ENCODE peak calls at places on chromosomes 1 and 21, in ten cellular contexts. J is T-helper 2 cell; F is GOT3; R is brain pericyte; D is uterus; P is CD8-positive, alpha-beta T cell; I is astrocyte; V is A549; Z is neural crest cell; H is hypothalamus. N is an unnamed sample.

GRCh38 chr1:71424536-71424935 is 343.7 kb upstream of the ZRANB2 start:
- DNase-seq in D (no peak), F (no peak), P (no peak), I (no peak), R (no peak), J (no peak), Z (no peak), H (no peak), V (no peak), N (no peak)

GRCh38 chr1:108747128-108747827 is 804 bp downstream of the STXBP3 start:
- DNase-seq in Z (peak), I (peak), J (peak), V (peak), H (peak), D (peak), P (no peak), F (no peak), R (peak), N (peak)

GRCh38 chr1:10665226-10665625 is 131.2 kb downstream of the CASZ1 start:
- DNase-seq in I (no peak), P (no peak), Z (no peak), D (no peak), R (no peak), J (no peak), H (no peak), V (no peak), F (no peak), N (no peak)

GRCh38 chr1:206047271-206047670 is 5.7 kb upstream of the RHEX start:
- DNase-seq in H (no peak), V (no peak), F (no peak), I (no peak), P (no peak), J (no peak), R (no peak), Z (no peak), D (no peak), N (no peak)

GRCh38 chr1:201461783-201462441 is 7.1 kb downstream of the PHLDA3 start:
- DNase-seq in R (peak), H (peak), F (peak), Z (no peak), D (peak), V (peak), I (peak), P (no peak), J (no peak), N (peak)

GRCh38 chr1:116988248-116988647 is 13.3 kb upstream of the CD101 start:
- DNase-seq in V (no peak), P (no peak), Z (no peak), J (no peak), D (peak), F (no peak), R (no peak), I (peak), H (no peak), N (no peak)

GRCh38 chr21:37792046-37792445 is 124.2 kb downstream of the KCNJ6 start:
- DNase-seq in Z (no peak), V (no peak), F (no peak), D (no peak), H (no peak), J (no peak), P (no peak), I (peak), R (no peak), N (no peak)

GRCh38 chr1:35452086-35452485 is 105.1 kb downstream of the KIAA0319L start:
- DNase-seq in Z (no peak), J (no peak), H (peak), F (no peak), D (no peak), R (no peak), V (no peak), P (no peak), I (no peak), N (peak)

GRCh38 chr1:213051127-213051880 is at the start of gene RPS6KC1:
- DNase-seq in R (no peak), H (peak), D (peak), I (peak), J (peak), V (peak), P (peak), Z (peak), F (peak), N (peak)

GRCh38 chr1:194990483-194990882 is 1617.8 kb downstream of the KCNT2 start:
- DNase-seq in V (no peak), D (no peak), R (no peak), P (no peak), Z (no peak), F (no peak), H (no peak), J (no peak), I (no peak), N (no peak)

GRCh38 chr1:8970870-8971337 is 25.2 kb downstream of the CA6 start:
- DNase-seq in P (no peak), D (no peak), V (no peak), F (no peak), J (peak), Z (no peak), R (no peak), H (no peak), I (no peak), N (no peak)

GRCh38 chr1:14110040-14110439 is 410.1 kb downstream of the PRDM2 start:
- DNase-seq in H (no peak), R (no peak), J (no peak), V (no peak), P (no peak), D (no peak), Z (no peak), F (no peak), I (no peak), N (no peak)

GRCh38 chr1:157955269-157955668 is 38.2 kb upstream of the KIRREL1 start:
- DNase-seq in I (no peak), D (no peak), Z (no peak), F (no peak), J (no peak), V (no peak), R (no peak), H (no peak), P (no peak), N (no peak)

GRCh38 chr1:156836892-156837291 is 20.2 kb upstream of the SH2D2A start:
- DNase-seq in P (no peak), D (no peak), I (no peak), H (no peak), Z (no peak), V (no peak), R (no peak), J (no peak), F (no peak), N (no peak)

GRCh38 chr1:41892211-41892840 is 26.4 kb downstream of the HIVEP3 start:
- DNase-seq in H (no peak), V (no peak), Z (no peak), P (no peak), F (no peak), D (no peak), I (no peak), J (peak), R (no peak), N (no peak)

GRCh38 chr1:53380296-53380695 is 52.4 kb upstream of the LRP8 start:
- DNase-seq in I (no peak), R (no peak), J (no peak), D (no peak), F (no peak), P (no peak), V (no peak), Z (no peak), H (no peak), N (no peak)

GRCh38 chr1:207825719-207826556 is 74.1 kb downstream of the CD46 start:
- DNase-seq in V (no peak), P (peak), I (peak), R (peak), F (peak), H (no peak), Z (no peak), D (peak), J (peak), N (peak)

GRCh38 chr1:179083031-179083345 is 1.1 kb downstream of the TOR3A start:
- DNase-seq in Z (no peak), V (no peak), I (peak), F (no peak), R (no peak), D (no peak), P (no peak), J (peak), H (no peak), N (peak)

GRCh38 chr1:49200738-49201137 is 424.0 kb upstream of the BEND5 start:
- DNase-seq in F (no peak), D (no peak), I (no peak), P (no peak), Z (no peak), R (no peak), H (no peak), V (no peak), J (no peak), N (no peak)

GRCh38 chr1:227994632-227995300 is 12.0 kb upstream of the WNT3A start:
- DNase-seq in Z (no peak), F (no peak), V (no peak), P (no peak), R (no peak), H (no peak), D (no peak), I (no peak), J (no peak), N (no peak)

GRCh38 chr1:33430751-33431593 is at the start of gene PHC2:
- DNase-seq in R (peak), D (peak), I (peak), P (peak), F (peak), Z (peak), J (peak), V (peak), H (peak), N (peak)

GRCh38 chr1:14603641-14604040 is 5.2 kb downstream of the KAZN start:
- DNase-seq in P (no peak), J (no peak), Z (no peak), D (no peak), F (no peak), H (no peak), I (no peak), V (no peak), R (no peak), N (no peak)

GRCh38 chr1:15188145-15188544 is 34.6 kb downstream of the TMEM51 start:
- DNase-seq in P (no peak), I (no peak), R (no peak), H (no peak), D (no peak), Z (no peak), F (no peak), V (no peak), J (no peak), N (no peak)

GRCh38 chr1:10107985-10108663 is 75.4 kb downstream of the UBE4B start:
- DNase-seq in V (no peak), F (no peak), Z (no peak), I (peak), P (no peak), J (no peak), D (no peak), H (no peak), R (no peak), N (no peak)

GRCh38 chr1:225818229-225818628 is 8.3 kb downstream of the EPHX1 start:
- DNase-seq in D (no peak), J (no peak), Z (no peak), V (no peak), R (no peak), H (no peak), F (no peak), I (no peak), P (no peak), N (no peak)

GRCh38 chr1:226882187-226882586 is 11.8 kb downstream of the PSEN2 start:
- DNase-seq in P (no peak), H (no peak), D (no peak), Z (no peak), R (no peak), V (no peak), J (no peak), F (no peak), I (no peak), N (no peak)

GRCh38 chr1:18949689-18950414 is 6.6 kb downstream of the IFFO2 start:
- DNase-seq in I (peak), R (no peak), H (peak), P (no peak), J (no peak), F (no peak), D (peak), Z (peak), V (no peak), N (no peak)

GRCh38 chr1:100628631-100629081 is 90.7 kb downstream of the GPR88 start:
- DNase-seq in Z (no peak), P (no peak), F (no peak), D (no peak), V (no peak), I (peak), J (no peak), H (no peak), R (no peak), N (no peak)

GRCh38 chr1:116503535-116504307 is 67.1 kb downstream of the CD58 start:
- DNase-seq in R (no peak), Z (no peak), P (no peak), D (no peak), I (no peak), F (no peak), V (no peak), H (no peak), J (peak), N (no peak)

GRCh38 chr1:209490013-209490412 is 93.5 kb upstream of the CAMK1G start:
- DNase-seq in D (no peak), P (no peak), V (peak), J (no peak), R (no peak), H (no peak), I (peak), F (no peak), Z (no peak), N (no peak)

GRCh38 chr1:30600706-30601105 is 122.7 kb downstream of the MATN1 start:
- DNase-seq in I (no peak), P (no peak), H (no peak), Z (no peak), R (no peak), F (no peak), D (no peak), J (no peak), V (no peak), N (no peak)

GRCh38 chr1:201426395-201427310 is 5.1 kb upstream of the TNNI1 start:
- DNase-seq in D (no peak), F (no peak), Z (no peak), R (no peak), V (no peak), J (no peak), I (no peak), P (no peak), H (no peak), N (no peak)

GRCh38 chr1:81498370-81499184 is 302.2 kb upstream of the ADGRL2 start:
- DNase-seq in V (no peak), P (no peak), D (no peak), I (no peak), J (no peak), R (no peak), Z (no peak), F (no peak), H (no peak), N (no peak)

GRCh38 chr1:111967886-111968285 is 21.6 kb downstream of the KCND3 start:
- DNase-seq in V (no peak), Z (no peak), J (no peak), I (no peak), H (no peak), D (peak), P (no peak), F (no peak), R (no peak), N (no peak)

GRCh38 chr1:212525479-212526110 is 83.0 kb upstream of the ATF3 start:
- DNase-seq in R (no peak), J (no peak), P (no peak), V (no peak), H (no peak), Z (no peak), I (peak), F (no peak), D (no peak), N (peak)

GRCh38 chr1:239914827-239915231 is 176.9 kb upstream of the FMN2 start:
- DNase-seq in P (no peak), R (peak), H (no peak), J (no peak), I (peak), F (peak), V (peak), Z (no peak), D (no peak), N (peak)

GRCh38 chr1:172497230-172497629 is 35.7 kb upstream of the SUCO start:
- DNase-seq in Z (peak), H (no peak), V (peak), D (no peak), R (no peak), J (no peak), I (peak), F (peak), P (no peak), N (peak)

GRCh38 chr1:220878223-220879081 is 791 bp upstream of the HLX start:
- DNase-seq in Z (no peak), H (no peak), F (no peak), R (no peak), P (no peak), I (no peak), D (no peak), J (no peak), V (no peak), N (no peak)

N was measured in MG63.